ENCODE peak calls at places on chromosomes 11 and 22, in ten cellular contexts. One of them, this sample, is unnamed.

GRCh38 chr11:63896071-63896470 is 20.9 kb downstream of the RCOR2 start:
- DNase-seq in activated CD4-positive, CD25-positive, alpha-beta regulatory T cell treated with anti-CD3 and anti-CD28 coated beads, Interleukin-2, amount 50 U/mL, for 16 hours: no peak
- DNase-seq in thyroid gland: peak; percentile 90
- DNase-seq in mammary epithelial cell: no peak
- DNase-seq in HTR-8/SVneo: no peak
- DNase-seq in NCI-H1105 treated with DMSO at 0.1 percent for 48 hours: peak; percentile 5
- DNase-seq in NCI-H510A treated with DMSO at 0.1 percent for 48 hours: no peak
- DNase-seq in GF-D8: no peak
- DNase-seq in stimulated activated CD8-positive, alpha-beta memory T cell treated with anti-CD3 and anti-CD28 coated beads, Interleukin-12 subunit alpha, Interleukin-12 subunit beta, amount 100 ng/mL, for 1 hour: no peak
- DNase-seq in NCI-H1092 treated with DMSO at 0.1 percent for 48 hours: no peak
- DNase-seq in this sample: no peak

GRCh38 chr22:44026630-44027511 is 2.8 kb downstream of the PARVB start:
- DNase-seq in NCI-H1092 treated with DMSO at 0.1 percent for 48 hours: no peak
- DNase-seq in NCI-H1105 treated with DMSO at 0.1 percent for 48 hours: no peak
- DNase-seq in GF-D8: peak; percentile 88
- DNase-seq in thyroid gland: peak; percentile 40
- DNase-seq in stimulated activated CD8-positive, alpha-beta memory T cell treated with anti-CD3 and anti-CD28 coated beads, Interleukin-12 subunit alpha, Interleukin-12 subunit beta, amount 100 ng/mL, for 1 hour: peak; percentile 44
- DNase-seq in activated CD4-positive, CD25-positive, alpha-beta regulatory T cell treated with anti-CD3 and anti-CD28 coated beads, Interleukin-2, amount 50 U/mL, for 16 hours: peak; percentile 25
- DNase-seq in mammary epithelial cell: no peak
- DNase-seq in HTR-8/SVneo: no peak
- DNase-seq in NCI-H510A treated with DMSO at 0.1 percent for 48 hours: no peak
- DNase-seq in this sample: no peak

GRCh38 chr11:108253176-108253575 is 30.3 kb downstream of the ATM start:
- DNase-seq in NCI-H1092 treated with DMSO at 0.1 percent for 48 hours: no peak
- DNase-seq in stimulated activated CD8-positive, alpha-beta memory T cell treated with anti-CD3 and anti-CD28 coated beads, Interleukin-12 subunit alpha, Interleukin-12 subunit beta, amount 100 ng/mL, for 1 hour: no peak
- DNase-seq in thyroid gland: no peak
- DNase-seq in activated CD4-positive, CD25-positive, alpha-beta regulatory T cell treated with anti-CD3 and anti-CD28 coated beads, Interleukin-2, amount 50 U/mL, for 16 hours: no peak
- DNase-seq in NCI-H510A treated with DMSO at 0.1 percent for 48 hours: no peak
- DNase-seq in NCI-H1105 treated with DMSO at 0.1 percent for 48 hours: no peak
- DNase-seq in GF-D8: no peak
- DNase-seq in HTR-8/SVneo: no peak
- DNase-seq in mammary epithelial cell: peak; percentile 49
- DNase-seq in this sample: no peak

GRCh38 chr11:105000797-105001196 is 22.2 kb downstream of the CASP5 start:
- DNase-seq in HTR-8/SVneo: no peak
- DNase-seq in activated CD4-positive, CD25-positive, alpha-beta regulatory T cell treated with anti-CD3 and anti-CD28 coated beads, Interleukin-2, amount 50 U/mL, for 16 hours: peak; percentile 8
- DNase-seq in GF-D8: no peak
- DNase-seq in stimulated activated CD8-positive, alpha-beta memory T cell treated with anti-CD3 and anti-CD28 coated beads, Interleukin-12 subunit alpha, Interleukin-12 subunit beta, amount 100 ng/mL, for 1 hour: peak; percentile 23
- DNase-seq in mammary epithelial cell: no peak
- DNase-seq in NCI-H1105 treated with DMSO at 0.1 percent for 48 hours: no peak
- DNase-seq in thyroid gland: no peak
- DNase-seq in NCI-H510A treated with DMSO at 0.1 percent for 48 hours: no peak
- DNase-seq in NCI-H1092 treated with DMSO at 0.1 percent for 48 hours: no peak
- DNase-seq in this sample: no peak

GRCh38 chr11:75572744-75573143 is 10.7 kb downstream of the SERPINH1 start:
- DNase-seq in NCI-H510A treated with DMSO at 0.1 percent for 48 hours: no peak
- DNase-seq in NCI-H1092 treated with DMSO at 0.1 percent for 48 hours: peak; percentile 29
- DNase-seq in thyroid gland: no peak
- DNase-seq in activated CD4-positive, CD25-positive, alpha-beta regulatory T cell treated with anti-CD3 and anti-CD28 coated beads, Interleukin-2, amount 50 U/mL, for 16 hours: no peak
- DNase-seq in NCI-H1105 treated with DMSO at 0.1 percent for 48 hours: no peak
- DNase-seq in GF-D8: no peak
- DNase-seq in HTR-8/SVneo: no peak
- DNase-seq in stimulated activated CD8-positive, alpha-beta memory T cell treated with anti-CD3 and anti-CD28 coated beads, Interleukin-12 subunit alpha, Interleukin-12 subunit beta, amount 100 ng/mL, for 1 hour: no peak
- DNase-seq in mammary epithelial cell: no peak
- DNase-seq in this sample: no peak

GRCh38 chr11:31340903-31341572 is 28.5 kb downstream of the DCDC1 start:
- DNase-seq in HTR-8/SVneo: no peak
- DNase-seq in thyroid gland: no peak
- DNase-seq in activated CD4-positive, CD25-positive, alpha-beta regulatory T cell treated with anti-CD3 and anti-CD28 coated beads, Interleukin-2, amount 50 U/mL, for 16 hours: no peak
- DNase-seq in GF-D8: no peak
- DNase-seq in mammary epithelial cell: peak; percentile 18
- DNase-seq in stimulated activated CD8-positive, alpha-beta memory T cell treated with anti-CD3 and anti-CD28 coated beads, Interleukin-12 subunit alpha, Interleukin-12 subunit beta, amount 100 ng/mL, for 1 hour: no peak
- DNase-seq in NCI-H1092 treated with DMSO at 0.1 percent for 48 hours: peak; percentile 17
- DNase-seq in NCI-H1105 treated with DMSO at 0.1 percent for 48 hours: no peak
- DNase-seq in NCI-H510A treated with DMSO at 0.1 percent for 48 hours: no peak
- DNase-seq in this sample: no peak

GRCh38 chr22:44524806-44525205 is 26.8 kb upstream of the RTL6 start:
- DNase-seq in thyroid gland: no peak
- DNase-seq in stimulated activated CD8-positive, alpha-beta memory T cell treated with anti-CD3 and anti-CD28 coated beads, Interleukin-12 subunit alpha, Interleukin-12 subunit beta, amount 100 ng/mL, for 1 hour: no peak
- DNase-seq in GF-D8: no peak
- DNase-seq in NCI-H1092 treated with DMSO at 0.1 percent for 48 hours: no peak
- DNase-seq in NCI-H510A treated with DMSO at 0.1 percent for 48 hours: no peak
- DNase-seq in HTR-8/SVneo: no peak
- DNase-seq in activated CD4-positive, CD25-positive, alpha-beta regulatory T cell treated with anti-CD3 and anti-CD28 coated beads, Interleukin-2, amount 50 U/mL, for 16 hours: no peak
- DNase-seq in mammary epithelial cell: no peak
- DNase-seq in NCI-H1105 treated with DMSO at 0.1 percent for 48 hours: no peak
- DNase-seq in this sample: no peak

GRCh38 chr11:19817870-19818269 is 105.2 kb downstream of the NAV2 start:
- DNase-seq in NCI-H1105 treated with DMSO at 0.1 percent for 48 hours: no peak
- DNase-seq in GF-D8: no peak
- DNase-seq in mammary epithelial cell: no peak
- DNase-seq in thyroid gland: no peak
- DNase-seq in activated CD4-positive, CD25-positive, alpha-beta regulatory T cell treated with anti-CD3 and anti-CD28 coated beads, Interleukin-2, amount 50 U/mL, for 16 hours: no peak
- DNase-seq in NCI-H510A treated with DMSO at 0.1 percent for 48 hours: no peak
- DNase-seq in HTR-8/SVneo: no peak
- DNase-seq in NCI-H1092 treated with DMSO at 0.1 percent for 48 hours: no peak
- DNase-seq in stimulated activated CD8-positive, alpha-beta memory T cell treated with anti-CD3 and anti-CD28 coated beads, Interleukin-12 subunit alpha, Interleukin-12 subunit beta, amount 100 ng/mL, for 1 hour: no peak
- DNase-seq in this sample: no peak

GRCh38 chr11:114291847-114292680 is 4.1 kb upstream of the NNMT start:
- DNase-seq in mammary epithelial cell: peak; percentile 45
- DNase-seq in NCI-H510A treated with DMSO at 0.1 percent for 48 hours: no peak
- DNase-seq in stimulated activated CD8-positive, alpha-beta memory T cell treated with anti-CD3 and anti-CD28 coated beads, Interleukin-12 subunit alpha, Interleukin-12 subunit beta, amount 100 ng/mL, for 1 hour: no peak
- DNase-seq in NCI-H1092 treated with DMSO at 0.1 percent for 48 hours: no peak
- DNase-seq in GF-D8: no peak
- DNase-seq in HTR-8/SVneo: no peak
- DNase-seq in activated CD4-positive, CD25-positive, alpha-beta regulatory T cell treated with anti-CD3 and anti-CD28 coated beads, Interleukin-2, amount 50 U/mL, for 16 hours: no peak
- DNase-seq in NCI-H1105 treated with DMSO at 0.1 percent for 48 hours: no peak
- DNase-seq in thyroid gland: no peak
- DNase-seq in this sample: no peak

GRCh38 chr11:102276302-102277182 is 40.7 kb upstream of the BIRC3 start:
- DNase-seq in stimulated activated CD8-positive, alpha-beta memory T cell treated with anti-CD3 and anti-CD28 coated beads, Interleukin-12 subunit alpha, Interleukin-12 subunit beta, amount 100 ng/mL, for 1 hour: no peak
- DNase-seq in mammary epithelial cell: no peak
- DNase-seq in HTR-8/SVneo: no peak
- DNase-seq in NCI-H510A treated with DMSO at 0.1 percent for 48 hours: no peak
- DNase-seq in NCI-H1105 treated with DMSO at 0.1 percent for 48 hours: no peak
- DNase-seq in NCI-H1092 treated with DMSO at 0.1 percent for 48 hours: no peak
- DNase-seq in thyroid gland: no peak
- DNase-seq in GF-D8: no peak
- DNase-seq in activated CD4-positive, CD25-positive, alpha-beta regulatory T cell treated with anti-CD3 and anti-CD28 coated beads, Interleukin-2, amount 50 U/mL, for 16 hours: no peak
- DNase-seq in this sample: no peak

GRCh38 chr22:17266261-17266971 is 47.2 kb upstream of the ADA2 start:
- DNase-seq in NCI-H1105 treated with DMSO at 0.1 percent for 48 hours: peak; percentile 77
- DNase-seq in GF-D8: no peak
- DNase-seq in NCI-H1092 treated with DMSO at 0.1 percent for 48 hours: peak; percentile 84
- DNase-seq in stimulated activated CD8-positive, alpha-beta memory T cell treated with anti-CD3 and anti-CD28 coated beads, Interleukin-12 subunit alpha, Interleukin-12 subunit beta, amount 100 ng/mL, for 1 hour: no peak
- DNase-seq in mammary epithelial cell: no peak
- DNase-seq in NCI-H510A treated with DMSO at 0.1 percent for 48 hours: peak; percentile 33
- DNase-seq in HTR-8/SVneo: no peak
- DNase-seq in activated CD4-positive, CD25-positive, alpha-beta regulatory T cell treated with anti-CD3 and anti-CD28 coated beads, Interleukin-2, amount 50 U/mL, for 16 hours: no peak
- DNase-seq in thyroid gland: no peak
- DNase-seq in this sample: peak; percentile 92

GRCh38 chr11:13316528-13316961 is 39.0 kb downstream of the BMAL1 start:
- DNase-seq in GF-D8: no peak
- DNase-seq in thyroid gland: peak; percentile 94
- DNase-seq in NCI-H1092 treated with DMSO at 0.1 percent for 48 hours: no peak
- DNase-seq in mammary epithelial cell: peak; percentile 78
- DNase-seq in NCI-H1105 treated with DMSO at 0.1 percent for 48 hours: no peak
- DNase-seq in NCI-H510A treated with DMSO at 0.1 percent for 48 hours: no peak
- DNase-seq in HTR-8/SVneo: peak; percentile 30
- DNase-seq in activated CD4-positive, CD25-positive, alpha-beta regulatory T cell treated with anti-CD3 and anti-CD28 coated beads, Interleukin-2, amount 50 U/mL, for 16 hours: no peak
- DNase-seq in stimulated activated CD8-positive, alpha-beta memory T cell treated with anti-CD3 and anti-CD28 coated beads, Interleukin-12 subunit alpha, Interleukin-12 subunit beta, amount 100 ng/mL, for 1 hour: no peak
- DNase-seq in this sample: no peak

GRCh38 chr11:3162410-3163240 is 2.5 kb downstream of the OSBPL5 start:
- DNase-seq in GF-D8: no peak
- DNase-seq in NCI-H510A treated with DMSO at 0.1 percent for 48 hours: no peak
- DNase-seq in thyroid gland: no peak
- DNase-seq in mammary epithelial cell: no peak
- DNase-seq in NCI-H1105 treated with DMSO at 0.1 percent for 48 hours: no peak
- DNase-seq in HTR-8/SVneo: no peak
- DNase-seq in activated CD4-positive, CD25-positive, alpha-beta regulatory T cell treated with anti-CD3 and anti-CD28 coated beads, Interleukin-2, amount 50 U/mL, for 16 hours: no peak
- DNase-seq in NCI-H1092 treated with DMSO at 0.1 percent for 48 hours: no peak
- DNase-seq in stimulated activated CD8-positive, alpha-beta memory T cell treated with anti-CD3 and anti-CD28 coated beads, Interleukin-12 subunit alpha, Interleukin-12 subunit beta, amount 100 ng/mL, for 1 hour: no peak
- DNase-seq in this sample: no peak

GRCh38 chr11:67006029-67006884 is 16.7 kb upstream of the SYT12 start:
- DNase-seq in NCI-H1105 treated with DMSO at 0.1 percent for 48 hours: peak; percentile 11
- DNase-seq in mammary epithelial cell: no peak
- DNase-seq in GF-D8: no peak
- DNase-seq in activated CD4-positive, CD25-positive, alpha-beta regulatory T cell treated with anti-CD3 and anti-CD28 coated beads, Interleukin-2, amount 50 U/mL, for 16 hours: no peak
- DNase-seq in stimulated activated CD8-positive, alpha-beta memory T cell treated with anti-CD3 and anti-CD28 coated beads, Interleukin-12 subunit alpha, Interleukin-12 subunit beta, amount 100 ng/mL, for 1 hour: no peak
- DNase-seq in thyroid gland: peak; percentile 14
- DNase-seq in NCI-H510A treated with DMSO at 0.1 percent for 48 hours: no peak
- DNase-seq in HTR-8/SVneo: peak; percentile 61
- DNase-seq in NCI-H1092 treated with DMSO at 0.1 percent for 48 hours: no peak
- DNase-seq in this sample: no peak

GRCh38 chr11:81420668-81421550 is 1312.8 kb downstream of the FAM181B start:
- DNase-seq in thyroid gland: no peak
- DNase-seq in HTR-8/SVneo: no peak
- DNase-seq in activated CD4-positive, CD25-positive, alpha-beta regulatory T cell treated with anti-CD3 and anti-CD28 coated beads, Interleukin-2, amount 50 U/mL, for 16 hours: no peak
- DNase-seq in stimulated activated CD8-positive, alpha-beta memory T cell treated with anti-CD3 and anti-CD28 coated beads, Interleukin-12 subunit alpha, Interleukin-12 subunit beta, amount 100 ng/mL, for 1 hour: no peak
- DNase-seq in NCI-H510A treated with DMSO at 0.1 percent for 48 hours: no peak
- DNase-seq in NCI-H1105 treated with DMSO at 0.1 percent for 48 hours: no peak
- DNase-seq in NCI-H1092 treated with DMSO at 0.1 percent for 48 hours: no peak
- DNase-seq in mammary epithelial cell: no peak
- DNase-seq in GF-D8: no peak
- DNase-seq in this sample: no peak

GRCh38 chr11:115525600-115526006 is 21.4 kb upstream of the CADM1 start:
- DNase-seq in HTR-8/SVneo: no peak
- DNase-seq in GF-D8: no peak
- DNase-seq in mammary epithelial cell: no peak
- DNase-seq in NCI-H1092 treated with DMSO at 0.1 percent for 48 hours: no peak
- DNase-seq in thyroid gland: no peak
- DNase-seq in stimulated activated CD8-positive, alpha-beta memory T cell treated with anti-CD3 and anti-CD28 coated beads, Interleukin-12 subunit alpha, Interleukin-12 subunit beta, amount 100 ng/mL, for 1 hour: no peak
- DNase-seq in activated CD4-positive, CD25-positive, alpha-beta regulatory T cell treated with anti-CD3 and anti-CD28 coated beads, Interleukin-2, amount 50 U/mL, for 16 hours: no peak
- DNase-seq in NCI-H1105 treated with DMSO at 0.1 percent for 48 hours: no peak
- DNase-seq in NCI-H510A treated with DMSO at 0.1 percent for 48 hours: no peak
- DNase-seq in this sample: peak; percentile 20

GRCh38 chr11:33445761-33446161 is 188.6 kb downstream of the HIPK3 start:
- DNase-seq in GF-D8: no peak
- DNase-seq in stimulated activated CD8-positive, alpha-beta memory T cell treated with anti-CD3 and anti-CD28 coated beads, Interleukin-12 subunit alpha, Interleukin-12 subunit beta, amount 100 ng/mL, for 1 hour: no peak
- DNase-seq in mammary epithelial cell: no peak
- DNase-seq in activated CD4-positive, CD25-positive, alpha-beta regulatory T cell treated with anti-CD3 and anti-CD28 coated beads, Interleukin-2, amount 50 U/mL, for 16 hours: no peak
- DNase-seq in HTR-8/SVneo: no peak
- DNase-seq in NCI-H510A treated with DMSO at 0.1 percent for 48 hours: no peak
- DNase-seq in NCI-H1105 treated with DMSO at 0.1 percent for 48 hours: no peak
- DNase-seq in thyroid gland: no peak
- DNase-seq in NCI-H1092 treated with DMSO at 0.1 percent for 48 hours: no peak
- DNase-seq in this sample: no peak

GRCh38 chr11:117799634-117800033 is 2.6 kb upstream of the DSCAML1 start:
- DNase-seq in activated CD4-positive, CD25-positive, alpha-beta regulatory T cell treated with anti-CD3 and anti-CD28 coated beads, Interleukin-2, amount 50 U/mL, for 16 hours: no peak
- DNase-seq in mammary epithelial cell: no peak
- DNase-seq in NCI-H1105 treated with DMSO at 0.1 percent for 48 hours: no peak
- DNase-seq in GF-D8: no peak
- DNase-seq in HTR-8/SVneo: no peak
- DNase-seq in NCI-H510A treated with DMSO at 0.1 percent for 48 hours: no peak
- DNase-seq in thyroid gland: no peak
- DNase-seq in NCI-H1092 treated with DMSO at 0.1 percent for 48 hours: no peak
- DNase-seq in stimulated activated CD8-positive, alpha-beta memory T cell treated with anti-CD3 and anti-CD28 coated beads, Interleukin-12 subunit alpha, Interleukin-12 subunit beta, amount 100 ng/mL, for 1 hour: no peak
- DNase-seq in this sample: no peak

GRCh38 chr22:35510481-35510934 is 30.1 kb upstream of the RASD2 start:
- DNase-seq in GF-D8: no peak
- DNase-seq in stimulated activated CD8-positive, alpha-beta memory T cell treated with anti-CD3 and anti-CD28 coated beads, Interleukin-12 subunit alpha, Interleukin-12 subunit beta, amount 100 ng/mL, for 1 hour: no peak
- DNase-seq in mammary epithelial cell: no peak
- DNase-seq in HTR-8/SVneo: no peak
- DNase-seq in NCI-H1105 treated with DMSO at 0.1 percent for 48 hours: no peak
- DNase-seq in thyroid gland: no peak
- DNase-seq in activated CD4-positive, CD25-positive, alpha-beta regulatory T cell treated with anti-CD3 and anti-CD28 coated beads, Interleukin-2, amount 50 U/mL, for 16 hours: no peak
- DNase-seq in NCI-H510A treated with DMSO at 0.1 percent for 48 hours: no peak
- DNase-seq in NCI-H1092 treated with DMSO at 0.1 percent for 48 hours: no peak
- DNase-seq in this sample: no peak

GRCh38 chr11:119791047-119791446 is 62.0 kb upstream of the NECTIN1 start:
- DNase-seq in activated CD4-positive, CD25-positive, alpha-beta regulatory T cell treated with anti-CD3 and anti-CD28 coated beads, Interleukin-2, amount 50 U/mL, for 16 hours: no peak
- DNase-seq in thyroid gland: no peak
- DNase-seq in GF-D8: no peak
- DNase-seq in mammary epithelial cell: no peak
- DNase-seq in HTR-8/SVneo: no peak
- DNase-seq in NCI-H1092 treated with DMSO at 0.1 percent for 48 hours: no peak
- DNase-seq in NCI-H1105 treated with DMSO at 0.1 percent for 48 hours: no peak
- DNase-seq in stimulated activated CD8-positive, alpha-beta memory T cell treated with anti-CD3 and anti-CD28 coated beads, Interleukin-12 subunit alpha, Interleukin-12 subunit beta, amount 100 ng/mL, for 1 hour: no peak
- DNase-seq in NCI-H510A treated with DMSO at 0.1 percent for 48 hours: no peak
- DNase-seq in this sample: no peak

GRCh38 chr11:61507962-61508824 is at the start of gene LRRC10B:
- DNase-seq in NCI-H1105 treated with DMSO at 0.1 percent for 48 hours: peak; percentile 77
- DNase-seq in GF-D8: no peak
- DNase-seq in HTR-8/SVneo: no peak
- DNase-seq in NCI-H1092 treated with DMSO at 0.1 percent for 48 hours: peak; percentile 73
- DNase-seq in NCI-H510A treated with DMSO at 0.1 percent for 48 hours: peak; percentile 86
- DNase-seq in stimulated activated CD8-positive, alpha-beta memory T cell treated with anti-CD3 and anti-CD28 coated beads, Interleukin-12 subunit alpha, Interleukin-12 subunit beta, amount 100 ng/mL, for 1 hour: no peak
- DNase-seq in activated CD4-positive, CD25-positive, alpha-beta regulatory T cell treated with anti-CD3 and anti-CD28 coated beads, Interleukin-2, amount 50 U/mL, for 16 hours: no peak
- DNase-seq in thyroid gland: peak; percentile 29
- DNase-seq in mammary epithelial cell: no peak
- DNase-seq in this sample: peak; percentile 87

GRCh38 chr11:103935219-103935618 is 101.2 kb upstream of the DDI1 start:
- DNase-seq in NCI-H510A treated with DMSO at 0.1 percent for 48 hours: no peak
- DNase-seq in stimulated activated CD8-positive, alpha-beta memory T cell treated with anti-CD3 and anti-CD28 coated beads, Interleukin-12 subunit alpha, Interleukin-12 subunit beta, amount 100 ng/mL, for 1 hour: no peak
- DNase-seq in GF-D8: no peak
- DNase-seq in thyroid gland: no peak
- DNase-seq in activated CD4-positive, CD25-positive, alpha-beta regulatory T cell treated with anti-CD3 and anti-CD28 coated beads, Interleukin-2, amount 50 U/mL, for 16 hours: no peak
- DNase-seq in HTR-8/SVneo: no peak
- DNase-seq in mammary epithelial cell: no peak
- DNase-seq in NCI-H1105 treated with DMSO at 0.1 percent for 48 hours: no peak
- DNase-seq in NCI-H1092 treated with DMSO at 0.1 percent for 48 hours: no peak
- DNase-seq in this sample: no peak

GRCh38 chr11:94302806-94303205 is 1.6 kb upstream of the IZUMO1R start:
- DNase-seq in stimulated activated CD8-positive, alpha-beta memory T cell treated with anti-CD3 and anti-CD28 coated beads, Interleukin-12 subunit alpha, Interleukin-12 subunit beta, amount 100 ng/mL, for 1 hour: no peak
- DNase-seq in activated CD4-positive, CD25-positive, alpha-beta regulatory T cell treated with anti-CD3 and anti-CD28 coated beads, Interleukin-2, amount 50 U/mL, for 16 hours: no peak
- DNase-seq in NCI-H510A treated with DMSO at 0.1 percent for 48 hours: no peak
- DNase-seq in GF-D8: no peak
- DNase-seq in NCI-H1105 treated with DMSO at 0.1 percent for 48 hours: no peak
- DNase-seq in thyroid gland: no peak
- DNase-seq in mammary epithelial cell: no peak
- DNase-seq in HTR-8/SVneo: no peak
- DNase-seq in NCI-H1092 treated with DMSO at 0.1 percent for 48 hours: no peak
- DNase-seq in this sample: no peak

GRCh38 chr22:25098445-25099081 is 101.1 kb upstream of the CRYBB3 start:
- DNase-seq in activated CD4-positive, CD25-positive, alpha-beta regulatory T cell treated with anti-CD3 and anti-CD28 coated beads, Interleukin-2, amount 50 U/mL, for 16 hours: no peak
- DNase-seq in stimulated activated CD8-positive, alpha-beta memory T cell treated with anti-CD3 and anti-CD28 coated beads, Interleukin-12 subunit alpha, Interleukin-12 subunit beta, amount 100 ng/mL, for 1 hour: no peak
- DNase-seq in NCI-H1092 treated with DMSO at 0.1 percent for 48 hours: no peak
- DNase-seq in HTR-8/SVneo: no peak
- DNase-seq in NCI-H510A treated with DMSO at 0.1 percent for 48 hours: no peak
- DNase-seq in thyroid gland: no peak
- DNase-seq in mammary epithelial cell: no peak
- DNase-seq in NCI-H1105 treated with DMSO at 0.1 percent for 48 hours: no peak
- DNase-seq in GF-D8: no peak
- DNase-seq in this sample: no peak

GRCh38 chr22:39152024-39152510 is 413 bp downstream of the CBX7 start:
- DNase-seq in NCI-H1092 treated with DMSO at 0.1 percent for 48 hours: no peak
- DNase-seq in HTR-8/SVneo: no peak
- DNase-seq in NCI-H1105 treated with DMSO at 0.1 percent for 48 hours: no peak
- DNase-seq in stimulated activated CD8-positive, alpha-beta memory T cell treated with anti-CD3 and anti-CD28 coated beads, Interleukin-12 subunit alpha, Interleukin-12 subunit beta, amount 100 ng/mL, for 1 hour: no peak
- DNase-seq in thyroid gland: no peak
- DNase-seq in activated CD4-positive, CD25-positive, alpha-beta regulatory T cell treated with anti-CD3 and anti-CD28 coated beads, Interleukin-2, amount 50 U/mL, for 16 hours: no peak
- DNase-seq in mammary epithelial cell: no peak
- DNase-seq in GF-D8: no peak
- DNase-seq in NCI-H510A treated with DMSO at 0.1 percent for 48 hours: no peak
- DNase-seq in this sample: no peak

GRCh38 chr11:66579017-66579606 is 10.7 kb upstream of the CTSF start:
- DNase-seq in NCI-H510A treated with DMSO at 0.1 percent for 48 hours: peak; percentile 23
- DNase-seq in HTR-8/SVneo: peak; percentile 81
- DNase-seq in NCI-H1092 treated with DMSO at 0.1 percent for 48 hours: peak; percentile 60
- DNase-seq in mammary epithelial cell: peak; percentile 56
- DNase-seq in thyroid gland: peak; percentile 81
- DNase-seq in GF-D8: peak; percentile 2
- DNase-seq in NCI-H1105 treated with DMSO at 0.1 percent for 48 hours: no peak
- DNase-seq in activated CD4-positive, CD25-positive, alpha-beta regulatory T cell treated with anti-CD3 and anti-CD28 coated beads, Interleukin-2, amount 50 U/mL, for 16 hours: peak; percentile 51
- DNase-seq in stimulated activated CD8-positive, alpha-beta memory T cell treated with anti-CD3 and anti-CD28 coated beads, Interleukin-12 subunit alpha, Interleukin-12 subunit beta, amount 100 ng/mL, for 1 hour: peak; percentile 73
- DNase-seq in this sample: peak; percentile 89

GRCh38 chr22:47776329-47776728 is 1013.9 kb downstream of the TBC1D22A start:
- DNase-seq in activated CD4-positive, CD25-positive, alpha-beta regulatory T cell treated with anti-CD3 and anti-CD28 coated beads, Interleukin-2, amount 50 U/mL, for 16 hours: no peak
- DNase-seq in NCI-H1092 treated with DMSO at 0.1 percent for 48 hours: no peak
- DNase-seq in NCI-H1105 treated with DMSO at 0.1 percent for 48 hours: no peak
- DNase-seq in NCI-H510A treated with DMSO at 0.1 percent for 48 hours: no peak
- DNase-seq in stimulated activated CD8-positive, alpha-beta memory T cell treated with anti-CD3 and anti-CD28 coated beads, Interleukin-12 subunit alpha, Interleukin-12 subunit beta, amount 100 ng/mL, for 1 hour: no peak
- DNase-seq in thyroid gland: no peak
- DNase-seq in mammary epithelial cell: no peak
- DNase-seq in GF-D8: no peak
- DNase-seq in HTR-8/SVneo: no peak
- DNase-seq in this sample: no peak

GRCh38 chr11:12724301-12725046 is 50.3 kb downstream of the TEAD1 start:
- DNase-seq in NCI-H510A treated with DMSO at 0.1 percent for 48 hours: peak; percentile 89
- DNase-seq in stimulated activated CD8-positive, alpha-beta memory T cell treated with anti-CD3 and anti-CD28 coated beads, Interleukin-12 subunit alpha, Interleukin-12 subunit beta, amount 100 ng/mL, for 1 hour: no peak
- DNase-seq in mammary epithelial cell: peak; percentile 92
- DNase-seq in thyroid gland: peak; percentile 71
- DNase-seq in activated CD4-positive, CD25-positive, alpha-beta regulatory T cell treated with anti-CD3 and anti-CD28 coated beads, Interleukin-2, amount 50 U/mL, for 16 hours: no peak
- DNase-seq in GF-D8: no peak
- DNase-seq in NCI-H1092 treated with DMSO at 0.1 percent for 48 hours: peak; percentile 86
- DNase-seq in HTR-8/SVneo: peak; percentile 72
- DNase-seq in NCI-H1105 treated with DMSO at 0.1 percent for 48 hours: peak; percentile 99
- DNase-seq in this sample: no peak

This sample was measured in retina.